ENCODE peak calls at places on chromosomes 6 and 20, in six cellular contexts. E is HCT116, P is H1, Q is HepG2, B is K562, L is GM12878. S is an unnamed sample.

GRCh38 chr6:153553627-153554026 is 422.5 kb upstream of the RGS17 start:
- DNase-seq in E (peak), P (peak), Q (peak), B (no peak), L (no peak), S (peak)

GRCh38 chr6:109079981-109080380 is 14.7 kb downstream of the SESN1 start:
- DNase-seq in P (no peak), Q (no peak), B (no peak), L (no peak), E (no peak), S (no peak)

GRCh38 chr6:37259191-37259590 is 1.2 kb upstream of the TMEM217 start:
- DNase-seq in L (no peak), P (no peak), E (no peak), Q (no peak), B (no peak), S (no peak)

GRCh38 chr6:44701637-44702101 is 314.2 kb downstream of the CDC5L start:
- DNase-seq in Q (no peak), E (no peak), P (peak), L (no peak), B (no peak), S (peak)

GRCh38 chr20:36405255-36405654 is 99.1 kb downstream of the DLGAP4 start:
- DNase-seq in P (no peak), L (no peak), Q (no peak), B (no peak), E (no peak), S (no peak)

GRCh38 chr6:143426025-143426424 is 24.5 kb downstream of the ADAT2 start:
- DNase-seq in L (no peak), B (no peak), E (no peak), Q (no peak), P (no peak), S (no peak)

GRCh38 chr6:121531658-121532167 is 96.3 kb downstream of the GJA1 start:
- DNase-seq in P (no peak), B (no peak), Q (no peak), E (no peak), L (no peak), S (no peak)

GRCh38 chr6:75922226-75922625 is 150.2 kb downstream of the IMPG1 start:
- DNase-seq in E (no peak), Q (no peak), B (no peak), P (no peak), L (no peak), S (no peak)

GRCh38 chr6:48280035-48280434 is 169.0 kb upstream of the PTCHD4 start:
- DNase-seq in B (no peak), E (no peak), Q (no peak), L (no peak), P (no peak), S (no peak)

GRCh38 chr20:19986419-19986818 is 30.7 kb upstream of the NAA20 start:
- DNase-seq in Q (no peak), L (no peak), P (no peak), E (no peak), B (no peak), S (no peak)

DNA sequence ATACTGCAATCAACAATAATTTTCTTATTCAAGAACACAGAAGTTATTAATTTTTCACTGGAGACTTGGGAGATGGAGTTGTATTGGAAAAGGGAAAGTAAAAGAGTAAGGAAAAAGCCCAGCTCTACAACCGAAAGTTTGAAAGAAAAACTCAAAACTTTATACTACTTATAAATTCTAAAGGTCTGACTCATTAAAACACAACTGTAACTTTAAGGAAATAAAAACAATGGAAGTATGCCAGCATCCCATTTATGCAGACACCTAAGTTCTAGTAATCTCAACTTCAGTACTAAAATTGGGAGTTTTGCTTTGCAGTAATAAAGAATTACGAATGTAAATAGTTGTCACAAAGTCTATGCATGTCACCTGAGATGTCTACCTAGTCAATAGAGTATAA is 80.6 kb downstream of the IRAK1BP1 start:
- DNase-seq in L (no peak), B (no peak), P (no peak), Q (no peak), E (no peak), S (no peak)
- TF ChIP-seq CTCF in L (no peak), B (no peak), P (no peak), Q (no peak), E (no peak), S (no peak)

GRCh38 chr20:48366230-48366629 is 461.6 kb downstream of the PREX1 start:
- DNase-seq in E (no peak), Q (no peak), L (no peak), B (no peak), P (no peak), S (no peak)
- TF ChIP-seq SP1 in E (no peak), Q (no peak), L (no peak), B (no peak), P (no peak), S (no peak)

GRCh38 chr20:47273591-47274235 is 82.8 kb downstream of the ZMYND8 start:
- DNase-seq in B (no peak), L (no peak), P (no peak), Q (no peak), E (no peak), S (no peak)

GRCh38 chr20:47271216-47271615 is 85.3 kb downstream of the ZMYND8 start:
- DNase-seq in B (no peak), E (no peak), L (no peak), Q (no peak), P (no peak), S (no peak)

GRCh38 chr20:47274449-47275108 is 81.9 kb downstream of the ZMYND8 start:
- DNase-seq in Q (peak), P (no peak), E (peak), B (peak), L (peak), S (no peak)

GRCh38 chr20:47275548-47275947 is 81.0 kb downstream of the ZMYND8 start:
- DNase-seq in P (no peak), L (no peak), Q (no peak), E (no peak), B (no peak), S (no peak)

GRCh38 chr20:47272893-47273590 is 83.5 kb downstream of the ZMYND8 start:
- DNase-seq in E (peak), B (peak), L (peak), P (peak), Q (peak), S (peak)
- TF ChIP-seq CTCF in E (peak), B (peak), L (peak), P (peak), Q (peak), S (peak)

DNA sequence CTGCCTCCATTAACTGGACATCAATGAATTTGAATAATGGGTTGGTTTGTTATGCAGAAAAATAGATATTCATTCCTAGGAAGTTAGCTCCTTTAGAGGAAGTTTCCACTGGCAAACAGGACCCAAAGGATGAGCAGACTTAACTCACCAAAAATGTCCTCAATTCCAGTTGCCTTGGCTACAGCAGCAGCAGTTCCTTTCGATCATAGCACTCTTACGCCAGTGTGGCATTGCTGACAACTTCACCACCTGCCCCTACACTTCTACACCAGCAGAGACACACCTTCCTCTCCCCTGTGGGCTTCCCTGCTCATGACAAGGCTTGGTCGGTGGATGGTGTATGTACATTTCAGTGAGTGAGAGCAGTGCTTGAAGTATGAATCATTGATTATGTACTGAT is 532.8 kb downstream of the QKI start:
- DNase-seq in L (no peak), E (no peak), P (no peak), B (no peak), Q (no peak), S (no peak)
- TF ChIP-seq SP1 in L (no peak), E (no peak), P (no peak), B (no peak), Q (no peak), S (no peak)